ENCODE peak calls at places on chromosomes 5 and 9, in eight cellular contexts. One of them, this sample, is unnamed.

GRCh38 chr5:67094476-67095300 is 101.9 kb downstream of the CD180 start:
- DNase-seq in amniotic stem cell: peak; percentile 76
- DNase-seq in RWPE1: peak; percentile 46
- DNase-seq in hypothalamus: no peak
- DNase-seq in stimulated activated CD8-positive, alpha-beta memory T cell treated with anti-CD3 and anti-CD28 coated beads, Interleukin-15, amount 100 ng/mL, for 1 hour: no peak
- DNase-seq in tibial nerve: peak; percentile 17
- DNase-seq in H4: no peak
- DNase-seq in GM04503: peak; percentile 27
- DNase-seq in this sample: peak; percentile 23

GRCh38 chr5:146633273-146633672 is 117.3 kb upstream of the GPR151 start:
- DNase-seq in amniotic stem cell: no peak
- DNase-seq in RWPE1: no peak
- DNase-seq in hypothalamus: no peak
- DNase-seq in stimulated activated CD8-positive, alpha-beta memory T cell treated with anti-CD3 and anti-CD28 coated beads, Interleukin-15, amount 100 ng/mL, for 1 hour: no peak
- DNase-seq in tibial nerve: no peak
- DNase-seq in H4: no peak
- DNase-seq in GM04503: no peak
- DNase-seq in this sample: no peak

GRCh38 chr5:141260458-141261237 is 15.5 kb downstream of the PCDHB15 start:
- DNase-seq in amniotic stem cell: no peak
- DNase-seq in RWPE1: no peak
- DNase-seq in hypothalamus: no peak
- DNase-seq in stimulated activated CD8-positive, alpha-beta memory T cell treated with anti-CD3 and anti-CD28 coated beads, Interleukin-15, amount 100 ng/mL, for 1 hour: no peak
- DNase-seq in tibial nerve: no peak
- DNase-seq in H4: no peak
- DNase-seq in GM04503: no peak
- DNase-seq in this sample: no peak

GRCh38 chr9:76354221-76354620 is 40.0 kb downstream of the RFK start:
- DNase-seq in amniotic stem cell: no peak
- DNase-seq in RWPE1: no peak
- DNase-seq in hypothalamus: no peak
- DNase-seq in stimulated activated CD8-positive, alpha-beta memory T cell treated with anti-CD3 and anti-CD28 coated beads, Interleukin-15, amount 100 ng/mL, for 1 hour: no peak
- DNase-seq in tibial nerve: no peak
- DNase-seq in H4: no peak
- DNase-seq in GM04503: no peak
- DNase-seq in this sample: no peak

GRCh38 chr5:134647750-134648424 is 698 bp upstream of the SEC24A start:
- DNase-seq in amniotic stem cell: no peak
- DNase-seq in RWPE1: peak; percentile 77
- DNase-seq in hypothalamus: no peak
- DNase-seq in stimulated activated CD8-positive, alpha-beta memory T cell treated with anti-CD3 and anti-CD28 coated beads, Interleukin-15, amount 100 ng/mL, for 1 hour: no peak
- DNase-seq in tibial nerve: no peak
- DNase-seq in H4: peak; percentile 12
- DNase-seq in GM04503: no peak
- DNase-seq in this sample: no peak

GRCh38 chr5:160291467-160291866 is 20.9 kb downstream of the CCNJL start:
- DNase-seq in amniotic stem cell: no peak
- DNase-seq in RWPE1: peak; percentile 93
- DNase-seq in hypothalamus: no peak
- DNase-seq in stimulated activated CD8-positive, alpha-beta memory T cell treated with anti-CD3 and anti-CD28 coated beads, Interleukin-15, amount 100 ng/mL, for 1 hour: no peak
- DNase-seq in tibial nerve: no peak
- DNase-seq in H4: no peak
- DNase-seq in GM04503: no peak
- DNase-seq in this sample: no peak

GRCh38 chr5:97528941-97529340 is 345.9 kb upstream of the RIOK2 start:
- DNase-seq in amniotic stem cell: no peak
- DNase-seq in RWPE1: no peak
- DNase-seq in hypothalamus: no peak
- DNase-seq in stimulated activated CD8-positive, alpha-beta memory T cell treated with anti-CD3 and anti-CD28 coated beads, Interleukin-15, amount 100 ng/mL, for 1 hour: no peak
- DNase-seq in tibial nerve: no peak
- DNase-seq in H4: peak; percentile 57
- DNase-seq in GM04503: no peak
- DNase-seq in this sample: no peak

GRCh38 chr9:125867752-125868400 is 120.7 kb downstream of the PBX3 start:
- DNase-seq in amniotic stem cell: no peak
- DNase-seq in RWPE1: no peak
- DNase-seq in hypothalamus: no peak
- DNase-seq in stimulated activated CD8-positive, alpha-beta memory T cell treated with anti-CD3 and anti-CD28 coated beads, Interleukin-15, amount 100 ng/mL, for 1 hour: no peak
- DNase-seq in tibial nerve: no peak
- DNase-seq in H4: no peak
- DNase-seq in GM04503: no peak
- DNase-seq in this sample: no peak

GRCh38 chr9:115391166-115391825 is 273.3 kb upstream of the TNC start:
- DNase-seq in amniotic stem cell: no peak
- DNase-seq in RWPE1: no peak
- DNase-seq in hypothalamus: no peak
- DNase-seq in stimulated activated CD8-positive, alpha-beta memory T cell treated with anti-CD3 and anti-CD28 coated beads, Interleukin-15, amount 100 ng/mL, for 1 hour: no peak
- DNase-seq in tibial nerve: no peak
- DNase-seq in H4: no peak
- DNase-seq in GM04503: no peak
- DNase-seq in this sample: no peak

This sample was measured in GM04504.